ENCODE peak calls at places on chromosomes 3 and 15, in ten cellular contexts. D is cardiac muscle cell; R is stimulated activated CD4-positive, alpha-beta T cell treated with anti-CD3 and anti-CD28 coated beads, Interleukin-15, amount 100 ng/mL, for 24 hours; O is H9; M is IMR-90; K is activated B cell treated with CpG ODN at 0.5 μM for 24 hours; J is sigmoid colon; Q is NCI-H345; V is posterior vena cava; E is NCI-H1105 treated with DMSO at 0.1 percent for 48 hours. A is an unnamed sample.

GRCh38 chr3:127061641-127062040 is 78.7 kb downstream of the PLXNA1 start:
- DNase-seq in D (no peak), R (no peak), M (no peak), J (peak), O (peak), Q (no peak), K (no peak), V (peak), E (no peak), A (no peak)

GRCh38 chr3:120765830-120766511 is 23.4 kb downstream of the GTF2E1 start:
- DNase-seq in E (no peak), M (no peak), V (no peak), K (no peak), D (no peak), R (no peak), Q (no peak), O (no peak), J (no peak), A (no peak)

GRCh38 chr3:58635371-58636285 is 30.9 kb downstream of the FAM3D start:
- DNase-seq in K (no peak), M (no peak), Q (no peak), E (no peak), V (no peak), O (peak), R (no peak), D (no peak), J (no peak), A (no peak)

GRCh38 chr15:39417351-39417750 is 163.5 kb upstream of the THBS1 start:
- DNase-seq in V (no peak), E (no peak), J (no peak), Q (no peak), D (no peak), R (no peak), K (no peak), O (no peak), M (no peak), A (no peak)

GRCh38 chr3:13042932-13043275 is 30.3 kb downstream of the IQSEC1 start:
- DNase-seq in E (no peak), V (no peak), D (no peak), M (no peak), R (no peak), J (no peak), Q (no peak), K (no peak), O (no peak), A (no peak)

GRCh38 chr3:158091526-158091925 is 14.7 kb downstream of the SHOX2 start:
- DNase-seq in K (no peak), R (no peak), V (no peak), J (no peak), E (no peak), O (no peak), D (no peak), M (peak), Q (no peak), A (no peak)

GRCh38 chr15:69398541-69398940 is 15.6 kb upstream of the KIF23 start:
- DNase-seq in M (peak), O (no peak), J (no peak), K (no peak), R (no peak), Q (no peak), E (no peak), D (no peak), V (no peak), A (no peak)

GRCh38 chr3:13708301-13708700 is 159.4 kb downstream of the FBLN2 start:
- DNase-seq in M (no peak), K (peak), J (peak), O (peak), R (no peak), V (peak), E (no peak), D (no peak), Q (no peak), A (no peak)

GRCh38 chr3:123258811-123259420 is 57.2 kb downstream of the SEC22A start:
- DNase-seq in D (peak), R (no peak), J (no peak), O (no peak), Q (no peak), K (no peak), M (peak), V (no peak), E (peak), A (peak)

GRCh38 chr3:181956122-181956521 is 244.4 kb downstream of the SOX2 start:
- DNase-seq in R (no peak), O (no peak), K (no peak), D (no peak), V (no peak), Q (no peak), M (no peak), J (no peak), E (no peak), A (no peak)

GRCh38 chr15:28005004-28005527 is 94.0 kb downstream of the OCA2 start:
- DNase-seq in Q (no peak), E (no peak), V (peak), K (no peak), M (no peak), O (no peak), R (no peak), J (no peak), D (no peak), A (no peak)

GRCh38 chr3:150770662-150771061 is 7.7 kb upstream of the SIAH2 start:
- DNase-seq in D (no peak), K (no peak), V (no peak), O (no peak), J (no peak), M (no peak), R (no peak), Q (no peak), E (no peak), A (no peak)

GRCh38 chr3:108153451-108153981 is 62.7 kb upstream of the CD47 start:
- DNase-seq in O (peak), Q (no peak), E (peak), R (peak), K (no peak), J (no peak), D (peak), M (peak), V (no peak), A (peak)

GRCh38 chr3:87733671-87734367 is 325.0 kb downstream of the CGGBP1 start:
- DNase-seq in K (no peak), V (no peak), M (no peak), R (no peak), J (no peak), O (no peak), D (no peak), Q (no peak), E (no peak), A (no peak)

GRCh38 chr3:11452988-11453847 is 181.0 kb downstream of the ATG7 start:
- DNase-seq in K (no peak), R (no peak), O (no peak), V (no peak), D (no peak), E (no peak), M (peak), J (no peak), Q (peak), A (no peak)

GRCh38 chr15:101490408-101490891 is 943 bp upstream of the PCSK6 start:
- DNase-seq in R (no peak), Q (no peak), J (no peak), V (no peak), M (no peak), E (no peak), D (no peak), O (no peak), K (no peak), A (no peak)

GRCh38 chr15:99086327-99086667 is 18.6 kb upstream of the SYNM start:
- DNase-seq in D (no peak), J (no peak), K (no peak), E (no peak), O (no peak), Q (no peak), V (no peak), R (no peak), M (no peak), A (no peak)

GRCh38 chr3:109050591-109051167 is 67.3 kb downstream of the MORC1 start:
- DNase-seq in O (no peak), K (no peak), E (peak), M (peak), R (peak), V (no peak), J (no peak), Q (no peak), D (peak), A (peak)

GRCh38 chr3:187858086-187858485 is 112.8 kb upstream of the BCL6 start:
- DNase-seq in K (no peak), M (no peak), J (no peak), O (no peak), E (no peak), Q (no peak), R (no peak), V (no peak), D (no peak), A (no peak)

A was measured in CD4-positive, CD25-positive, alpha-beta regulatory T cell.